ENCODE peak calls at places on chromosomes 5 and 9, in four cellular contexts. H, K, P and W are unnamed samples.

GRCh38 chr5:171424726-171425125 is 5.3 kb downstream of the FGF18 start:
- DNase-seq in P (no peak), H (no peak), K (no peak), W (no peak)

GRCh38 chr5:67221487-67222242 is 25.1 kb upstream of the CD180 start:
- DNase-seq in H (no peak), K (no peak), P (no peak), W (no peak)

GRCh38 chr5:172849636-172850453 is 15.8 kb downstream of the ERGIC1 start:
- DNase-seq in K (no peak), H (peak), P (no peak), W (no peak)

GRCh38 chr9:28379082-28379481 is 805.8 kb upstream of the C9orf72 start:
- DNase-seq in K (no peak), P (no peak), H (no peak), W (no peak)

GRCh38 chr5:178206166-178207101 is 2.1 kb downstream of the HNRNPAB start:
- DNase-seq in K (no peak), H (no peak), P (no peak), W (no peak)

GRCh38 chr9:98091735-98092632 is 27.0 kb downstream of the TRIM14 start:
- DNase-seq in H (no peak), P (no peak), K (no peak), W (no peak)

GRCh38 chr5:65952259-65952658 is 25.9 kb downstream of the ERBIN start:
- DNase-seq in H (no peak), K (no peak), P (no peak), W (no peak)

GRCh38 chr9:87290241-87290700 is 207.4 kb upstream of the DAPK1 start:
- DNase-seq in K (no peak), P (no peak), H (no peak), W (no peak)

GRCh38 chr9:119365291-119366027 is 3.8 kb downstream of the BRINP1 start:
- DNase-seq in P (peak), H (no peak), K (peak), W (no peak)

GRCh38 chr5:140555747-140556312 is 1.4 kb downstream of the SRA1 start:
- DNase-seq in H (no peak), P (no peak), K (no peak), W (no peak)

GRCh38 chr5:175696139-175696854 is 38.4 kb downstream of the HRH2 start:
- DNase-seq in H (peak), P (peak), K (peak), W (peak)

GRCh38 chr9:126421567-126422428 is 95.2 kb downstream of the MVB12B start:
- DNase-seq in K (no peak), P (no peak), H (no peak), W (no peak)

GRCh38 chr5:113807384-113808053 is 294.0 kb downstream of the YTHDC2 start:
- DNase-seq in P (no peak), K (no peak), H (no peak), W (no peak)

GRCh38 chr5:113806250-113806649 is 292.8 kb downstream of the YTHDC2 start:
- DNase-seq in K (no peak), P (no peak), H (no peak), W (no peak)

GRCh38 chr5:113804943-113805342 is 291.4 kb downstream of the YTHDC2 start:
- DNase-seq in K (no peak), P (no peak), H (no peak), W (no peak)

GRCh38 chr5:113804264-113804663 is 290.8 kb downstream of the YTHDC2 start:
- DNase-seq in H (no peak), P (no peak), K (no peak), W (no peak)

GRCh38 chr5:113806823-113807222 is 293.3 kb downstream of the YTHDC2 start:
- DNase-seq in P (no peak), H (no peak), K (no peak), W (no peak)
- TF ChIP-seq SPI1 in P (no peak), H (no peak), K (no peak), W (no peak)

GRCh38 chr5:111107371-111107770 is 15.2 kb downstream of the WDR36 start:
- DNase-seq in H (no peak), K (no peak), P (no peak), W (no peak)

GRCh38 chr5:111111956-111112355 is 19.8 kb downstream of the WDR36 start:
- DNase-seq in K (no peak), H (no peak), P (no peak), W (no peak)

DNA sequence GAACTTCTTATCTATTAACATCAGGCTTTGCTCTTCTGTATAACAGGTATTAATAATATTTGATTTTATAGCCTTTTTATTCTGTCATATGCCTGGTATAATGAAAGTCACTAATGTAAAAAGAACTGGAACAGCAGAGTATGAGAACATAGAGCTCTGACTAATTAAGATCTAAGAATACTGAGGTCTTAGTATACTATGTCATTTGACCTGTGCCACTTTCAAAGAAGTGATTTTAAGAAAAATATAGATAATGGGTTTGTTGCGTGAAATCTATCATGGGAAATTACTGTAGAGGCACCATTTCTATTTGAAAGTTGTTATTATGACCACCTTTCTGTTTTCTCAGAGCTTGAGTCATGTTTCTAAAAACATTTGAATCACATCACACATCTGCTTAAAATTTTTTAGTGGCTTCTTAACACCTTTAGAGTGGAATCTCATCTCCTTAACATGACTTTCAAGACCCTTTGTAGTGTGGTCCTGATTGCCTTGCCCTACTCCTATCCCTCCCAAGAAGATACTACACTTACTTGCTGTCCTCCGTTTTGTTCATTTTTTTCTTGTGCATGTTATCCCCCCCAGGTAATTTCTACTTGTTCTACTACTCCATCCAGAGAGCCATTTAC is 14.3 kb downstream of the WDR36 start:
- DNase-seq in H (no peak), P (no peak), K (no peak), W (no peak)
- TF ChIP-seq SPI1 in H (no peak), P (no peak), K (no peak), W (no peak)

DNA sequence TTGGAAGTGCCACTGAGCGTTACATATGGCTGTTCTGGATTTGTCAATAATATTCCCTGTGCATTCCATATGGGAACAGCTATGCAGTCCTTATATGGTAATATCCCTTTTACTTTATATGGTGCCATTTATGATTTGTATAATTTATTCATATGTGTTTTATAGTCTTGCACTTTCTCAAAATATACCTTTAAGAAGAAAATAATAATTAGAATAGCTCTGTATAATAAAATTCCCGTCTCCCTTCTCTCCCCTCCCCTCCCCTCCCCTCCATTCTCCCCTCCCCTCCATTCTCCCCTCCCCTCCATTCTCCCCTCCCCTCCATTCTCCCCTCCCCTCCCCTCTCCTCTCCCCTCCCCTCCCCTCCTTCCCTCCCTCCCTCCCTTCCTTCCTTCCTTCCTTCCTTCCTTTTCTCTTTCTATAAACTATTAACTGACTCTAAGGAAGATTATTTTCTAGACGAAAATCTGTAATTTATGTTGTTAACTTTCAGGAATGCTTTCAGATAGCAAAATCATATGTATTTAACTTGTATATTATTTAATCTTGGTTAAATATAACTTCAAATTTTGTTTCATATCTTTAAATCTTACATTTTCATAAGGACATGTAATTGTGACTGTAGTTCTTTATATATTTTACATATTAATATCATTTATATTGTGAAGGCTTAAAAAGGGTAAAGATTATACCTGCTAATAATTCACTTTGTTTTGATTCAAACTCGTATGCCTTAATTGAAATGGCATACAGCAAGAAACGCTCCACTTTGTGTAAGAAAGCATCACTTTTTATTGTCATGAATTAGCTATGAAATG is 241.6 kb downstream of the CSNK1G3 start:
- DNase-seq in H (no peak), P (no peak), K (no peak), W (no peak)
- TF ChIP-seq SPI1 in H (no peak), P (no peak), K (no peak), W (no peak)

DNA sequence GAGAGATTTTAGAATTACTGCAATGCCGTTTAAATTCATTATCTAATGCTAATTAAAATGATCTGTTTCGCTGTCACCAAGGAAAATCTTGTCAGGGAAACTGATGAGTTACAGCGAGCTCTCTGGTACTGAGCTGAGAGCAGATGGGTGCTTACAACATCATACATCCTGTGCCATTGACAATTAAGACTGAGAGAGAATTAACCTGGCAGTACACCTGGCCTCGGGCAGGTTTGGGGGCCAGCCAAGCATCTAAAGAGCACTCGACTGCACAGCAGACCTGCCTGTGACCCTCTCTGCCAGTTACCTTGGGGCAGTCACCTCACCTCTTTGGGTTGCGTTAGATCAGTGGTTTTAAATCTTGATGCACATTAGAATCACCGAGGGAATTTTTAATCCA is 54.9 kb downstream of the PUM3 start:
- DNase-seq in K (no peak), P (no peak), H (no peak), W (no peak)
- TF ChIP-seq SPI1 in K (no peak), P (no peak), H (no peak), W (no peak)

GRCh38 chr9:131395745-131396479 is 2.0 kb downstream of the PRRC2B start:
- DNase-seq in P (peak), H (no peak), K (no peak), W (no peak)

GRCh38 chr9:131394464-131395026 is 659 bp downstream of the PRRC2B start:
- DNase-seq in H (no peak), P (peak), K (no peak), W (peak)

GRCh38 chr9:131396626-131397025 is 2.7 kb downstream of the PRRC2B start:
- DNase-seq in P (peak), H (no peak), K (no peak), W (no peak)

GRCh38 chr9:131393622-131394463 is at the start of gene PRRC2B:
- DNase-seq in P (peak), K (peak), H (no peak), W (peak)

GRCh38 chr9:131395027-131395744 is 1.3 kb downstream of the PRRC2B start:
- DNase-seq in P (peak), H (peak), K (no peak), W (peak)
- TF ChIP-seq SPI1 in P (no peak), H (peak), K (no peak), W (peak)

DNA sequence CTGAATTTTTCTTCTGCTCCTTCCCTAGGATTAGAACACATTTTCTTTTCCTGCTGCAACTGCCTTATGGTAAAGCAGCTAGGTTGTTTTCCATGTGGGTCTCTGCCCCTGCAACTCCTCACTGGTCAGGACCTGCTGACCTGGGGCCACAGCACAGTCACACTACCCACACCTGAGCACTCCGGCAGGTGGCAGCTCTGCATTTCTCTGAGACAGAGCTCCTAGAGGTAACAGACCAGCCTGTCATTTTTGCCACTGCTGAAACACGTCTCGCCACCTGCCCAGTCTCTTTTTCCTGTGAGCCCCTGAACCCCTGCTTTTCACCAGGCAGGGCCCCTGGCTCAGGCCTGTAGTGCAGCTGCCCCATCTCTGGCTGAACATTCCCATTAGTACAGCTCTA is 609.6 kb downstream of the HINT1 start:
- DNase-seq in K (no peak), P (no peak), H (no peak), W (no peak)
- TF ChIP-seq SPI1 in K (no peak), P (no peak), H (no peak), W (no peak)

DNA sequence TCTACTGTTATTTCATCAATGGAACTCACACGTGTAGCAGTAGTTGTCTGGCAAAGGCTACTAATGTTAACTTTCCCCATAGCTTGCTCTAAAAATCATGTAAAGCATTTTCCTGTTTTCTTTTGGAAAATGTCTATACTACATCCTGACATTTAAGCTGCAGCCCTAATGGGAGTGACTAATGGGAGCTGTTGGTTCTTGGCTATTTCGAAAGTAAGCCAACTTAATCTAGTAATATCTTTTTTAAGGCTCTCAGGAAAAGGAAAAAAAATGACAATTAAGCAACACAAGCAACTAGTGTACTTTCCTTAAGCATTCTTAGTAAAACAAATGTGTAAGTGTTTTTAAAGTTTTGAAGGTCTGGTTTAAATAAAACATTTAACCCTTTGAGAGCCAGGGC is 169.2 kb downstream of the SLC12A2 start:
- DNase-seq in K (no peak), P (no peak), H (no peak), W (no peak)
- TF ChIP-seq SPI1 in K (no peak), P (no peak), H (no peak), W (no peak)

GRCh38 chr5:133509742-133510079 is 102.6 kb downstream of the FSTL4 start:
- DNase-seq in K (no peak), P (no peak), H (no peak), W (no peak)
- TF ChIP-seq SPI1 in K (no peak), P (no peak), H (no peak), W (no peak)